ENCODE peak calls at places on chromosomes 4 and X, in four cellular contexts. Z is K562, C is GM12878, F is HL-60. K is an unnamed sample.

GRCh38 chr4:109009909-109010308 is 247.1 kb upstream of the ETNPPL start:
- DNase-seq in Z (no peak), C (no peak), F (no peak), K (no peak)

GRCh38 chrX:71909956-71910355 is 689 bp upstream of the NHSL2 start:
- DNase-seq in Z (no peak), F (no peak), C (no peak), K (no peak)

GRCh38 chrX:102129473-102129872 is 4.0 kb downstream of the TCEAL2 start:
- DNase-seq in F (no peak), C (no peak), Z (peak), K (no peak)

GRCh38 chr4:124631760-124632159 is 80.8 kb downstream of the ANKRD50 start:
- DNase-seq in Z (peak), F (no peak), C (no peak), K (no peak)

GRCh38 chr4:52199574-52200338 is 148.7 kb downstream of the SPATA18 start:
- DNase-seq in F (no peak), Z (no peak), C (no peak), K (no peak)

GRCh38 chr4:8359193-8359592 is 81.3 kb downstream of the ACOX3 start:
- DNase-seq in C (no peak), F (no peak), Z (no peak), K (no peak)

GRCh38 chr4:25608644-25609043 is 47.0 kb upstream of the SLC34A2 start:
- DNase-seq in C (no peak), F (no peak), Z (no peak), K (no peak)

GRCh38 chr4:5444918-5445517 is 263.3 kb downstream of the EVC2 start:
- DNase-seq in F (no peak), Z (no peak), C (no peak), K (no peak)

GRCh38 chr4:125388653-125389052 is 73.9 kb downstream of the FAT4 start:
- DNase-seq in C (no peak), Z (no peak), F (no peak), K (no peak)

GRCh38 chrX:71107245-71107644 is 705 bp upstream of the CXorf65 start:
- DNase-seq in Z (no peak), C (no peak), F (no peak), K (no peak)

GRCh38 chrX:12360991-12361598 is 222.8 kb downstream of the FRMPD4 start:
- DNase-seq in Z (no peak), C (no peak), F (no peak), K (no peak)

GRCh38 chrX:348461-349117 is 30.0 kb upstream of the GTPBP6 start:
- DNase-seq in C (no peak), F (no peak), Z (no peak), K (no peak)

GRCh38 chrX:25548806-25549205 is 533.0 kb upstream of the ARX start:
- DNase-seq in F (no peak), C (no peak), Z (no peak), K (no peak)

GRCh38 chr4:10159671-10160070 is 43.1 kb upstream of the WDR1 start:
- DNase-seq in F (no peak), C (no peak), Z (no peak), K (no peak)

GRCh38 chr4:47483722-47484121 is 1.4 kb upstream of the ATP10D start:
- DNase-seq in Z (no peak), C (no peak), F (no peak), K (no peak)

GRCh38 chr4:77449162-77449561 is 156.5 kb upstream of the CXCL13 start:
- DNase-seq in F (no peak), C (no peak), Z (no peak), K (no peak)

GRCh38 chr4:87498446-87498900 is 30.7 kb downstream of the SPARCL1 start:
- DNase-seq in F (no peak), C (no peak), Z (no peak), K (no peak)

GRCh38 chr4:145285928-145286327 is 105.5 kb upstream of the OTUD4 start:
- DNase-seq in C (no peak), Z (no peak), F (peak), K (no peak)

GRCh38 chr4:42151568-42152506 is 618 bp downstream of the BEND4 start:
- DNase-seq in Z (no peak), C (no peak), F (no peak), K (peak)

GRCh38 chrX:96703816-96704215 is 19.2 kb downstream of the DIAPH2 start:
- DNase-seq in C (no peak), Z (no peak), F (no peak), K (no peak)

GRCh38 chr4:39565925-39566630 is 38.8 kb upstream of the UGDH start:
- DNase-seq in Z (no peak), C (no peak), F (no peak), K (no peak)

GRCh38 chr4:38489924-38490639 is 173.9 kb upstream of the KLF3 start:
- DNase-seq in F (no peak), C (no peak), Z (no peak), K (no peak)

GRCh38 chr4:33054656-33055055 is 2334.5 kb downstream of the PCDH7 start:
- DNase-seq in C (no peak), F (no peak), Z (no peak), K (no peak)

GRCh38 chrX:17535229-17535628 is 160.2 kb downstream of the NHS start:
- DNase-seq in C (no peak), Z (peak), F (no peak), K (no peak)

GRCh38 chr4:81470456-81471327 is 1.0 kb downstream of the RASGEF1B start:
- DNase-seq in F (no peak), Z (no peak), C (no peak), K (no peak)

GRCh38 chr4:110484029-110484428 is 8.1 kb downstream of the ENPEP start:
- DNase-seq in F (no peak), C (peak), Z (no peak), K (peak)

GRCh38 chrX:11704725-11705495 is 39.2 kb upstream of the ARHGAP6 start:
- DNase-seq in Z (no peak), F (no peak), C (no peak), K (no peak)

GRCh38 chr4:153479118-153479517 is 13.0 kb downstream of the TMEM131L start:
- DNase-seq in Z (no peak), F (no peak), C (no peak), K (no peak)

GRCh38 chrX:11580789-11581188 is 84.9 kb downstream of the ARHGAP6 start:
- DNase-seq in C (no peak), Z (no peak), F (no peak), K (no peak)

GRCh38 chrX:22300130-22300529 is 27.4 kb downstream of the CBLL2 start:
- DNase-seq in F (no peak), Z (no peak), C (no peak), K (no peak)

GRCh38 chr4:144267084-144267483 is 126.6 kb upstream of the GYPA start:
- DNase-seq in Z (no peak), F (no peak), C (no peak), K (no peak)

GRCh38 chr4:22661443-22661842 is 31.3 kb upstream of the GBA3 start:
- DNase-seq in Z (no peak), F (no peak), C (no peak), K (no peak)

DNA sequence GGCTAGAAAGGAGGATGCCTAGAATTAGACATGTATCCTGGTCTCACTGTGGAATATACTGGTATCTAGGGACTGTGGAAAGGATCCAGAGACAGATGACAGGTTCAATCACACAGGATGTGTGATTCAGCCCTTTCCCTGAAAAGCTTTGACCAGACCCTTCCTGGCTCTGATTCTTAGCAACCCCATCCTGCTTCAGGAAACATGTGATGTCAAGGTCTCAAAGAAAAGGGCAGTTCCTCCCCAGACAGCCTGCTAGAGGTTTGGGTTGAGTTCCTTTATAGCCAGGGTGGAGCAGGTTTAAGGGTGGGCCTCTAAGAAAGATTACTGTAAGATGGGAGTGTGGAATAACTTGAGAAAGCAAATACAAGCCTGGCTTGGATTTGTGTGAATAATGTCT is 3.0 kb downstream of the BMP15 start:
- DNase-seq in Z (no peak), F (no peak), C (no peak), K (no peak)
- TF ChIP-seq SPI1 in Z (no peak), F (no peak), C (no peak), K (no peak)

DNA sequence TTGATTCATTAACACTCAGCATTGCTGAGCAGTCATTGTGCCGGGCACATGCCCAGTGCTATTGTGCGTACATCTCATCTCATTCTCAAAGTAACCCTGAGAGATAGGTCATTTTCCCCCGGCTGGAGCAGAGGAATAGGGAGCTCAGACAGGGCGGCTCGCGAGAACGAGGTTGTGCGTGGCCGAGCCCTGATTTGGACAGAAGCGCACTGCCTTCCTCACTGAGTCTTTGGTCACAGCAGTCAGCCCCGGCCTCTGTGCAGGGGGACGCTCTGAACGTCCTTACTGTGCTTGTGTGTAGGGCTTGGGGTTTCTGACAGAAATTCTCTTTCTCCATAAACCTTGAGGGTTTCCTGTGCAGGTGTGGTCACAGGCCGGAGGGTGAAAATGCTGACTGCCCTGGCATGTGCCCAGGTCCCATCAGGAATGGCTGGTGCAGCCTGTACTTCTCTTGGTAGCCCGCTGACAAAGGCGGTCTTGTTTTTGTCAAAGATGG is 39.5 kb downstream of the NOP14 start:
- DNase-seq in Z (no peak), F (no peak), C (no peak), K (no peak)
- TF ChIP-seq SPI1 in Z (no peak), F (no peak), C (no peak), K (no peak)

GRCh38 chr4:174120446-174121142 is 162.9 kb downstream of the FBXO8 start:
- DNase-seq in C (no peak), F (peak), Z (peak), K (no peak)
- TF ChIP-seq SPI1 in C (no peak), F (no peak), Z (no peak), K (no peak)

GRCh38 chr4:166657261-166657660 is 577.0 kb downstream of the SPOCK3 start:
- DNase-seq in C (no peak), F (no peak), Z (no peak), K (no peak)
- TF ChIP-seq SPI1 in C (no peak), F (no peak), Z (no peak), K (no peak)

DNA sequence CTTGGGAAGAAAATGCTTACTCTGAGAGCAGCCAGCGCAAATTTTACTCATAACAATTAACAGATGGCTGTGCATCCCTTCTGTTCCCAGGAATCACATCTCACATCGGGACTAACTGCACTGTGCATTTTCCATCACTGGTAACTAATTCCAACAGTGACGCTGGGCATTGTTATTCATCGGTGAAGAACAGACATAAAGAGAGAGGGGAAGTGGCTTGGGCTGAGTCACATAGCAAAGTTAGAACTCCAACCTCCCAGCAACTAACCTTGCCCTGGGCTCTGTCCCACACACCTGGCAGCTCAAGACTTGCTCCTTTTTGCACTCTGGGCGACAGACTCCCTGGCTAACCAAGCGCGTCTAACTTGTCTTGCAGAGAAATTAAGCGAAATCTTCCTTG is 6.4 kb upstream of the LONRF3 start:
- DNase-seq in Z (no peak), C (no peak), F (no peak), K (no peak)
- TF ChIP-seq SPI1 in Z (no peak), C (no peak), F (no peak), K (no peak)

GRCh38 chr4:157804986-157805385 is 367.8 kb downstream of the GASK1B start:
- DNase-seq in Z (no peak), F (no peak), C (no peak), K (no peak)

GRCh38 chr4:157810137-157810774 is 362.6 kb downstream of the GASK1B start:
- DNase-seq in F (no peak), C (no peak), Z (no peak), K (no peak)

GRCh38 chr4:157804169-157804543 is 368.7 kb downstream of the GASK1B start:
- DNase-seq in C (no peak), F (no peak), Z (no peak), K (no peak)

GRCh38 chr4:157806176-157806575 is 366.6 kb downstream of the GASK1B start:
- DNase-seq in F (no peak), C (no peak), Z (no peak), K (no peak)

GRCh38 chr4:157808796-157809408 is 363.9 kb downstream of the GASK1B start:
- DNase-seq in F (no peak), C (no peak), Z (no peak), K (no peak)
- TF ChIP-seq SPI1 in F (no peak), C (no peak), Z (no peak), K (no peak)

GRCh38 chr4:123127218-123127617 is 204.8 kb upstream of the NUDT6 start:
- DNase-seq in F (no peak), C (no peak), Z (no peak), K (no peak)

GRCh38 chr4:123133397-123134050 is 211.1 kb upstream of the NUDT6 start:
- DNase-seq in Z (no peak), F (no peak), C (no peak), K (no peak)

GRCh38 chr4:123125477-123125876 is 203.1 kb upstream of the NUDT6 start:
- DNase-seq in C (no peak), Z (no peak), F (no peak), K (no peak)

GRCh38 chr4:123127865-123128264 is 205.5 kb upstream of the NUDT6 start:
- DNase-seq in Z (no peak), F (no peak), C (no peak), K (no peak)
- TF ChIP-seq SPI1 in Z (no peak), F (no peak), C (no peak), K (no peak)

GRCh38 chrX:135453381-135453780 is 31.6 kb downstream of the SMIM10L2A start:
- DNase-seq in F (no peak), C (no peak), Z (no peak), K (no peak)

GRCh38 chrX:135454816-135455215 is 33.1 kb downstream of the SMIM10L2A start:
- DNase-seq in Z (no peak), C (no peak), F (no peak), K (no peak)

DNA sequence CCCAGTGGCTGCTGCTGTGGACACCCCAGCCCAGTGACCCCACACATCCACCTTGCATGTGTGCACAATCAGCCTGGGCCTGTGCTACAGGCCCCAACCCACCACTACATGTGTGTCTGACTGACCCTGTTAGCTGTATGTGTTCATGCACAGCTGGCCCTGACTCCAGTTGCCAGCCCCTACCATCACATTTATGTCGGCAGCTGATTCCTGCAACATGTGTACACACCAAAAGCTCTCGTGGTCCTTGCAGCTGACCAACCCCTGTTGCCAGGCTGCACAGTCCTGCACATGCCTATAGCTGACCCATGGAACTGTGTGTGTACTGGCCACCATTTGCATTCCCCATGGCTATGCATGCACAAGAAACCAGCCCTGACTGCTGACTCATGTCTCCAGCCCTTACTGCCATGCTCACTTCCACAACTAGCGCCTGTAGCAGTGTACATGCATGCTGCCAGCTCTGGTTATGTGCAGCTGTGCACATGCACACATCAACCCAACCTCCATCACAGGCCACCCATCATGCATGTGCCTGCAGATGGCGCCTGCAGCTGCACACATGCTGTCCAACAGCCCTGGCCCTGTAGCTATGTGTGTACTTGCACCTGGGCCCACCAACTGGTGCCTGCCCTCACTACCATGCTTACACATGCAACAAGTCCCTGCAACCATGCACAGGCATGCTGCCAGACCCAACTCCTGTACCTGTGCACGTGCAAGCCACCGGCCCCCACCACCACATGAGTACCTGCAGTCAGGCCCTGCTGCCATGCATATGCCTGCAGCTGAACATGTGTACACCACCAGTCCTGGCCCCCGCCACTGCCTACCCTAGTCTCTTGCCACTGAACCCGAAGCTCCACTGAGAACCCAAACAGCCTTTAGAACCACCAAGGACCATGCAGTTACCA is 28.1 kb downstream of the SMIM10L2A start:
- DNase-seq in F (no peak), Z (no peak), C (no peak), K (no peak)
- TF ChIP-seq SPI1 in F (no peak), Z (no peak), C (no peak), K (no peak)